ENCODE peak calls at places on chromosomes 13 and 19, in five cellular contexts. Q is RWPE2; L is CD8-positive, alpha-beta T cell; P is AG04450; O is PC-3. N is an unnamed sample.

GRCh38 chr13:86585826-86586225 is 786.6 kb upstream of the SLITRK6 start:
- DNase-seq in Q (no peak), L (no peak), O (peak), P (peak), N (no peak)

GRCh38 chr13:76210262-76210661 is 574.1 kb downstream of the LMO7 start:
- DNase-seq in O (peak), Q (no peak), P (no peak), L (no peak), N (no peak)

GRCh38 chr13:93086329-93086728 is 140.3 kb upstream of the GPC6 start:
- DNase-seq in P (no peak), O (no peak), L (no peak), Q (no peak), N (no peak)

GRCh38 chr13:80361883-80362327 is 21.0 kb upstream of the SPRY2 start:
- DNase-seq in O (peak), L (no peak), P (no peak), Q (no peak), N (no peak)

GRCh38 chr19:9720541-9720940 is 45.6 kb upstream of the ZNF562 start:
- DNase-seq in L (no peak), P (no peak), Q (no peak), O (no peak), N (no peak)

GRCh38 chr13:31355001-31355400 is 155.2 kb downstream of the B3GLCT start:
- DNase-seq in O (no peak), L (no peak), P (no peak), Q (no peak), N (no peak)

GRCh38 chr19:32875428-32875827 is 5.9 kb upstream of the SLC7A9 start:
- DNase-seq in O (no peak), Q (no peak), P (no peak), L (no peak), N (no peak)

GRCh38 chr19:5046339-5047039 is 77.6 kb downstream of the KDM4B start:
- DNase-seq in O (peak), L (no peak), Q (no peak), P (no peak), N (no peak)

GRCh38 chr19:1874554-1875185 is 10.6 kb downstream of the ABHD17A start:
- DNase-seq in L (no peak), O (no peak), Q (no peak), P (no peak), N (no peak)

GRCh38 chr19:1862068-1862423 is 1.3 kb downstream of the KLF16 start:
- DNase-seq in O (no peak), P (no peak), Q (no peak), L (no peak), N (no peak)

GRCh38 chr19:6480843-6481415 is 658 bp downstream of the DENND1C start:
- DNase-seq in P (no peak), L (peak), O (no peak), Q (no peak), N (no peak)

GRCh38 chr13:59635591-59635990 is 528.1 kb downstream of the DIAPH3 start:
- DNase-seq in Q (no peak), O (no peak), L (no peak), P (no peak), N (no peak)

GRCh38 chr13:20136781-20137703 is 23.8 kb downstream of the GJA3 start:
- DNase-seq in O (no peak), L (peak), Q (no peak), P (no peak), N (no peak)

GRCh38 chr13:77306458-77306857 is 20.4 kb downstream of the MYCBP2 start:
- DNase-seq in P (no peak), L (no peak), O (no peak), Q (no peak), N (no peak)

GRCh38 chr19:15331419-15332310 is 674 bp downstream of the BRD4 start:
- DNase-seq in L (peak), O (peak), Q (no peak), P (no peak), N (peak)

GRCh38 chr13:25046985-25047660 is 48.8 kb upstream of the PABPC3 start:
- DNase-seq in P (peak), Q (no peak), L (no peak), O (no peak), N (no peak)

GRCh38 chr13:21913010-21913409 is 242.1 kb downstream of the FGF9 start:
- DNase-seq in O (no peak), P (no peak), L (no peak), Q (no peak), N (no peak)

GRCh38 chr19:3006075-3006767 is 22.9 kb downstream of the TLE2 start:
- DNase-seq in Q (no peak), L (no peak), P (no peak), O (peak), N (no peak)

GRCh38 chr19:33719366-33720154 is 77.1 kb upstream of the KCTD15 start:
- DNase-seq in P (no peak), Q (no peak), L (no peak), O (no peak), N (no peak)

GRCh38 chr13:20997301-20998061 is 63.9 kb downstream of the LATS2 start:
- DNase-seq in Q (no peak), O (peak), P (peak), L (no peak), N (peak)

GRCh38 chr19:19040417-19040816 is 7.0 kb downstream of the ARMC6 start:
- DNase-seq in Q (no peak), L (no peak), P (peak), O (peak), N (no peak)

GRCh38 chr13:95676100-95676774 is 702 bp upstream of the DNAJC3 start:
- DNase-seq in L (peak), O (peak), Q (no peak), P (no peak), N (no peak)

GRCh38 chr13:60329221-60329983 is 67.6 kb upstream of the TDRD3 start:
- DNase-seq in O (peak), P (no peak), L (no peak), Q (no peak), N (no peak)

GRCh38 chr19:4369888-4370260 is 26.5 kb downstream of the MPND start:
- DNase-seq in P (no peak), L (peak), O (no peak), Q (peak), N (no peak)

GRCh38 chr13:77893066-77893465 is 25.6 kb downstream of the EDNRB start:
- DNase-seq in P (no peak), Q (no peak), L (no peak), O (no peak), N (no peak)

GRCh38 chr19:5001547-5002131 is 32.7 kb downstream of the KDM4B start:
- DNase-seq in L (peak), O (peak), Q (no peak), P (no peak), N (no peak)

GRCh38 chr13:23984541-23984940 is 87.2 kb upstream of the C1QTNF9B start:
- DNase-seq in L (no peak), Q (no peak), P (no peak), O (peak), N (no peak)

GRCh38 chr19:46217476-46217875 is 12.1 kb upstream of the IGFL1 start:
- DNase-seq in O (no peak), L (no peak), P (no peak), Q (no peak), N (no peak)

GRCh38 chr13:27667946-27668345 is 46.3 kb downstream of the POLR1D start:
- DNase-seq in P (no peak), L (no peak), O (no peak), Q (no peak), N (no peak)

GRCh38 chr19:14775855-14776254 is 2.5 kb downstream of the ADGRE2 start:
- DNase-seq in P (no peak), L (no peak), Q (peak), O (no peak), N (no peak)

GRCh38 chr13:113969311-113969972 is 4.4 kb downstream of the C13orf46 start:
- DNase-seq in Q (peak), O (no peak), L (no peak), P (no peak), N (no peak)

GRCh38 chr19:33868821-33869412 is 72.2 kb downstream of the KCTD15 start:
- DNase-seq in O (no peak), P (no peak), Q (no peak), L (no peak), N (no peak)

GRCh38 chr13:100673376-100673830 is 1.2 kb downstream of the TMTC4 start:
- DNase-seq in L (no peak), O (no peak), P (no peak), Q (no peak), N (no peak)
- TF ChIP-seq CTCF in L (no peak), O (no peak), P (no peak), Q (no peak), N (no peak)

GRCh38 chr19:52296773-52297600 is at the start of gene ZNF480:
- DNase-seq in O (peak), L (peak), P (peak), Q (peak), N (peak)

GRCh38 chr19:52291781-52292180 is 5.2 kb upstream of the ZNF480 start:
- DNase-seq in Q (no peak), O (no peak), P (no peak), L (no peak), N (no peak)

GRCh38 chr19:52297601-52298358 is 811 bp downstream of the ZNF480 start:
- DNase-seq in P (no peak), Q (no peak), O (no peak), L (no peak), N (no peak)

GRCh38 chr19:52296400-52296772 is 583 bp upstream of the ZNF480 start:
- DNase-seq in L (no peak), O (peak), Q (no peak), P (no peak), N (no peak)
- H3K27ac ChIP-seq in L (peak), O (no peak), Q (no peak), P (peak), N (peak)

DNA sequence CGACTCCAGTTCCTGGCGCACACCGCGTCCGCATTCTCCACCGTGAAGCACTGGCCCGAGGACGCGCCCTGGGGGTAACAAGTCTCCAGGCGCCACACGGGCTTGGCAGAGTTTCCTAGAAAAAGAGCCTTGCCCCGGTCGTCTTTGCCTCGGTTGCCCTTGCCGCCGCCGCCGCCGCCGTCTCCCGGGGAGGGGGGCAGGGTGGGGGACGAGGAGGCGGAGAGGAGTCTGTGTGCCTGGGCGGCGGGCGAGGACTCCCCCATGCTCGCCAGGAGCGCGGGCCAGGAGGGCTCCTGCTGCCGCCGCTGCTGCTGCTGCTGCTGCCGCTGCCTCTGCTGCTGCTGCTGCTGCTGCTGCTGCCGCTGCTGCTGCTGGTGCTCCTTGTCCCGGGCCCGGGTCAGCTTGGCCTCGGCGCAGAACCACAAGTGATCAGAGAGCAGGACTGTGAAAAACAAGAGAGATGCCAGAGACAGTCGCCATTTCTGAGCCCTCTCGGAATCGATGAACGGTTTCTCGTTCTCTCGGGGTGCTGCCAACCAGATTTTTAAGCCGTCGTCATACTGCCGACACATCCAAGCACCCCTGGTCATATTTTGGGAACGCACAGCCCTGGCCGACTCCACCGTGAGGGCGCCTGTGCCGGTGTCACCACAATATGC is 349.2 kb downstream of the LIG4 start:
- DNase-seq in P (no peak), Q (no peak), L (no peak), O (peak), N (no peak)
- H3K4me3 ChIP-seq in P (peak), Q (no peak), L (no peak), O (peak), N (peak)

GRCh38 chr19:7681336-7682174 is 922 bp downstream of the TRAPPC5 start:
- DNase-seq in L (peak), P (peak), Q (no peak), O (peak), N (peak)
- TF ChIP-seq CTCF in L (peak), P (peak), Q (peak), O (peak), N (peak)

DNA sequence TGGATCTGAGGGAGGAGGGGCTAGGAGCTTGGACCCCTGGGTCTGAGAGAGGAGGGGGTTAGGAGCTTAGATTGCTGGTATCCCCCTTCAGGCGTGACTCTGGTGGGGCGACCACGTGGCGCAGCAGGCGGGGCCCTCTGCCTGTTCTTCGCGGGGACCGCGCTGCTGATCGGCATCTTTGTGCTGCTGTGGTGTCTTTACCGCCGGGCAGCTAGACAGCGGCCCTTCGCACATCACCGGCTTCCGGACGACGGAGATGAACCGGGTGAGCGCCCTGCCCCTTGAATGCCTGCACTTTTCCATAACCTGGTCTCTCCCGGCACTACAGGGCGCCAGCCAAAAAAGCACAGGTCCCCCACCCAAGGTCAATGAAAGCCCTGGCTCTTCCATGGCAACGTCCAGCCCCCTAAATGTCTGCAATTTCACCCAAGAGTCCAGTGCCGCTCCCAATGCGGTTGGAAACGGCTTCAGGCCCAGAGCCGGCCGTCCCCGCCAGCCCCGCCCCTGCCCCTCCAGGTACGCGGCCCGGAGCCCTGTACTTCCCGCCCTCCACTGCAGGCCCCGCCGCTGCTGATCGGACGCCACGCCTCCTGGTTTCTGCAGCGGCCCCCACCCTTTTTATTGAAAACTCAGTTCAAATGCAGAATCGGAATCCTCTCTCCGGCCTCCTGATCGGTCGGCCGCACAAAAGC is 2.8 kb downstream of the GFY start:
- DNase-seq in L (peak), P (no peak), Q (no peak), O (peak), N (no peak)
- H3K27ac ChIP-seq in L (no peak), P (no peak), Q (no peak), O (no peak), N (no peak)

DNA sequence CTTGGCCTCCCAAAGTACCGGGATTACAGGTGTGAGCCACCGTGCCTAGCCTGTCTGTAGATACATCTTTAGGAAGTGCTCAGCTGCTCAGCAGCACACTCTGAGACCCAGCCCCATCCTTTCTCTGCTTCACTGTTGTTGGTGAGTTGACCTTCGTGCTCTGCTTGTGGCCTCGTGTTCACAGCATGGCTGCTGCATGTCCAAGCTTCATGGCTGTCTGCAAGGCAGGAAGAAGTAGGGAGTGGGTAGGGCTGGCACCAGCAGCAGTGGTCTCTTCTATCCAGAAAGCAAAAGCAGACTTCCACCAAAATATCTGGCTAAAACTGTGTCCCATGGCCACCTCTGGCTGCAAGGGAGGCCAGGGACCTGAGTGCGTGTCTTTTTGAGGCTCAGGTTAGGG is 14.2 kb downstream of the B3GNT8 start:
- DNase-seq in P (no peak), Q (no peak), O (no peak), L (no peak), N (no peak)
- H3K4me3 ChIP-seq in P (no peak), Q (no peak), O (no peak), L (no peak), N (no peak)

DNA sequence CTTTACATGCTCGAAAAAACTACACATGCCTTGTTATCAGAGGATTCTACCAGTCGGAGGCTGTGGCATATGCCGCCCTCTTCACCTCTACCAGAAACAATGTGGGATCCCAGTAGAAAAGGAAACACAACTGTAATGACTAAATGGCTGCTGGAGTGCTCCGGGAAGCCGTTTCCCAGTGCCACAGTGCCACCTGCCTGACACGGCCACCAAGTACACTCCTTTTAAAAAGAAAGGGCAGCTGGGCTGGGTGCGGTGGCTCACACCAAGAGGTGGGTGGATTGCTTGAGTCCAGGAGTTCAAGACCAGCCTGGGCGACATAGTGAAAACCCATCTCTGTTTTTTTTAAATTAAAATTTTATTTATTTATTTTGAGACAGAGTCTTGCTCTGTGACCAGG is 67.3 kb downstream of the TRPM4 start:
- DNase-seq in L (no peak), Q (peak), P (no peak), O (peak), N (no peak)
- TF ChIP-seq CTCF in L (no peak), Q (peak), P (peak), O (peak), N (no peak)